ENCODE peak calls at places on chromosome 13, in seven cellular contexts. M, N, H, P, O, A and G are unnamed samples.
A peak's percentile ranks its signal among the peaks of the same experiment; 100 is the strongest.

GRCh38 chr13:40438999-40439797 is 227.2 kb downstream of the FOXO1 start:
- DNase-seq in M (peak; percentile 28), N (no peak), H (no peak), P (no peak), O (peak; percentile 78), A (no peak), G (no peak)

GRCh38 chr13:113879017-113879416 is 15.1 kb upstream of the GAS6 start:
- DNase-seq in M (no peak), N (peak; percentile 37), H (no peak), P (no peak), O (no peak), A (no peak), G (no peak)

GRCh38 chr13:108895220-108895704 is 265.9 kb downstream of the MYO16 start:
- DNase-seq in M (peak; percentile 41), N (no peak), H (no peak), P (no peak), O (peak; percentile 51), A (no peak), G (no peak)

GRCh38 chr13:112106467-112107141 is 39.7 kb downstream of the SOX1 start:
- DNase-seq in M (no peak), N (peak; percentile 60), H (peak; percentile 56), P (no peak), O (no peak), A (no peak), G (no peak)

GRCh38 chr13:41060723-41061074 is 610 bp upstream of the WBP4 start:
- DNase-seq in M (no peak), N (peak; percentile 94), H (peak; percentile 87), P (peak; percentile 84), O (peak; percentile 84), A (peak; percentile 92), G (no peak)

GRCh38 chr13:29707876-29708543 is 112.5 kb upstream of the SLC7A1 start:
- DNase-seq in M (peak; percentile 45), N (no peak), H (no peak), P (peak; percentile 51), O (peak; percentile 66), A (no peak), G (no peak)

GRCh38 chr13:54536112-54536511 is 1507.5 kb downstream of the OLFM4 start:
- DNase-seq in M (no peak), N (no peak), H (no peak), P (no peak), O (no peak), A (no peak), G (no peak)

GRCh38 chr13:74036373-74036772 is 97.8 kb downstream of the KLF12 start:
- DNase-seq in M (no peak), N (no peak), H (no peak), P (no peak), O (no peak), A (peak; percentile 62), G (no peak)

GRCh38 chr13:33178197-33178699 is 107.3 kb downstream of the STARD13 start:
- DNase-seq in M (no peak), N (no peak), H (no peak), P (no peak), O (no peak), A (no peak), G (no peak)

GRCh38 chr13:39012608-39013007 is 22.0 kb upstream of the STOML3 start:
- DNase-seq in M (no peak), N (no peak), H (no peak), P (no peak), O (no peak), A (no peak), G (no peak)

GRCh38 chr13:39016087-39016486 is 21.8 kb downstream of the PROSER1 start:
- DNase-seq in M (no peak), N (no peak), H (no peak), P (no peak), O (no peak), A (no peak), G (no peak)

GRCh38 chr13:39013462-39013861 is 22.8 kb upstream of the STOML3 start:
- DNase-seq in M (no peak), N (no peak), H (no peak), P (no peak), O (no peak), A (no peak), G (no peak)

GRCh38 chr13:39020853-39021462 is 16.9 kb downstream of the PROSER1 start:
- DNase-seq in M (no peak), N (no peak), H (no peak), P (no peak), O (no peak), A (no peak), G (no peak)

DNA sequence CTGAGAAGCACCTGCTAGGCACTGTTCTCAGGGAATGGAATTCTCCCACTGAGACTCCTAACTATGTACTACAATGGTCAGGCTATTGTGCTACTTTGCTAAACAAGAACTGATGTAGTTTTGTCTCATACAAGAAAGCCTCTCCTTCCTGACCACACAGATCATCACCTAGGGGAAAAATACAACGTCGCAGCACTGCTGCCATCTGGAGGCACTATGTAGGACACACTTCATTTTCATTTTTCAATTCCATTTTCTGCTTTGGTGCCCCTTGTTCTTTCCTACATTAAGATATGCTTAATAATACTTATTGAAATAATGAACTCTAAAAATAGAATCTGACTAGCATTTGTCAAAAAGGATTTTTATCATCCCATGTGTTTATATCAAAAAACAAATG is 21.1 kb downstream of the PROSER1 start:
- DNase-seq in M (no peak), N (no peak), H (peak; percentile 5), P (no peak), O (peak; percentile 24), A (no peak), G (no peak)
- TF ChIP-seq CTCF in M (peak; percentile 73), N (peak; percentile 19), H (peak; percentile 54), P (no peak), O (peak; percentile 46), A (peak; percentile 37), G (peak; percentile 39)

DNA sequence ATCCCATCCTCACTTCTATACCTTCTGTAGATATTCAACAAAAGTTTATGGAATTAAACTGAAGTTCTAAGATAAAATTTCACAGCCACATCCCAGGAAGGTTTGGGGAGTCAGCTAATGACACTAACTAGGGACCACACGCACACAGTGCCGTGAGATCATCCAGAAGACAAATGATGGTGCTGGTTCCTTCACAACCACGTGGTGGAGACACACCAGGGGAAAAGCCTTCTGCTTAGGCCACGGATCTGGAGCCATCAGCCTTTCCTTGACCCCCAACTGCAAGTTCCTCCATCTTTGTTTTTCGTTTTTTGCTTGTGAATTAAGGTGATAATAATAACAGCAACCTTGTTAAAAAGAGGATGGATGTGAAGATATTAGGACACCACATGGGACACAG is 241.6 kb upstream of the MAB21L1 start:
- DNase-seq in M (no peak), N (no peak), H (no peak), P (no peak), O (no peak), A (no peak), G (no peak)
- TF ChIP-seq CTCF in M (no peak), N (no peak), H (no peak), P (no peak), O (no peak), A (no peak), G (no peak)

GRCh38 chr13:76017861-76018556 is 381.9 kb downstream of the LMO7 start:
- DNase-seq in M (no peak), N (no peak), H (no peak), P (no peak), O (no peak), A (no peak), G (no peak)

GRCh38 chr13:76020421-76020955 is 384.4 kb downstream of the LMO7 start:
- DNase-seq in M (no peak), N (no peak), H (no peak), P (no peak), O (no peak), A (no peak), G (no peak)

GRCh38 chr13:76016799-76017198 is 380.7 kb downstream of the LMO7 start:
- DNase-seq in M (peak; percentile 54), N (no peak), H (peak; percentile 7), P (no peak), O (peak; percentile 48), A (no peak), G (no peak)

GRCh38 chr13:76023644-76024043 is 387.5 kb downstream of the LMO7 start:
- DNase-seq in M (no peak), N (no peak), H (no peak), P (no peak), O (no peak), A (no peak), G (no peak)

GRCh38 chr13:76019421-76020044 is 383.4 kb downstream of the LMO7 start:
- DNase-seq in M (no peak), N (no peak), H (peak; percentile 45), P (no peak), O (peak; percentile 12), A (no peak), G (no peak)
- TF ChIP-seq CTCF in M (peak; percentile 82), N (peak; percentile 8), H (peak; percentile 44), P (no peak), O (peak; percentile 50), A (no peak), G (peak; percentile 27)

DNA sequence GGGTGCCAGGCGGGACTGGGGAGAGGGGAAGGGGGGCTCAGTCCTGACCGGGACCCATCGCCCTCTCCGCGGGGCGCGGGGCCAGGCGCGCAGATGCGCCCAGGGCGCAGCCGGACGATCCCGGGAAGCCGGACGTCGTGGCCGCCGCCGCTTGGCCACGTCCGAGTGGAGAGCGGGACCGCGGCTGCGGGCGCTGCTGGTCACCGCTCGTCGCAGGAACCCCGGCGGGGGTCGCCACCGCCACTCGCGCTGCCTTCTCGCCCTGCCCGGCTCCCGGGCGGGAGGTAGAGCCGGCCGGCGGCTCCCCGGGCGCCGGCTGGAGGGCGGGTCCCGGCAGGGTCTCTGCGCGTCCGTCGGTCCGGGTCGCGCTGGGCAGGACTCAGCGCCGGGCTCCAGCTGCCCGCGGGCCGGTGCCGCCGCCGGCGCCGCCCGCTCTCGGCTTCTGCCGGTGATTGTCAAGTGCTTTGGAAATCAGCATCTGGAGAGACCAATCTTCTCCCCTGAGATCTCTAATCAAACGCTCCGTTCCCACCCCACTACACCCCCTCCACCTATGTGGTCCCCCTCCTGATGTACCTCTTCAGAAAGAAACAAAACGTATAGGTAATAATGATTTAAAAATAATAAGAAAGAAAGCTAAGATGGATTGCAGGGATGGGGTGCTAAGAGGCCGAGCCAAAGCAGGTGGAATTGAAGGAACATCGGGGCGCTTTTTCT is 464.4 kb downstream of the ITGBL1 start:
- DNase-seq in M (no peak), N (no peak), H (peak; percentile 49), P (no peak), O (no peak), A (no peak), G (no peak)
- TF ChIP-seq CTCF in M (no peak), N (no peak), H (no peak), P (no peak), O (no peak), A (no peak), G (no peak)

GRCh38 chr13:97067342-97067895 is 73.1 kb upstream of the OXGR1 start:
- DNase-seq in M (peak; percentile 9), N (no peak), H (no peak), P (no peak), O (peak; percentile 43), A (no peak), G (no peak)
- TF ChIP-seq CTCF in M (peak; percentile 17), N (no peak), H (no peak), P (no peak), O (peak; percentile 20), A (peak; percentile 20), G (no peak)

DNA sequence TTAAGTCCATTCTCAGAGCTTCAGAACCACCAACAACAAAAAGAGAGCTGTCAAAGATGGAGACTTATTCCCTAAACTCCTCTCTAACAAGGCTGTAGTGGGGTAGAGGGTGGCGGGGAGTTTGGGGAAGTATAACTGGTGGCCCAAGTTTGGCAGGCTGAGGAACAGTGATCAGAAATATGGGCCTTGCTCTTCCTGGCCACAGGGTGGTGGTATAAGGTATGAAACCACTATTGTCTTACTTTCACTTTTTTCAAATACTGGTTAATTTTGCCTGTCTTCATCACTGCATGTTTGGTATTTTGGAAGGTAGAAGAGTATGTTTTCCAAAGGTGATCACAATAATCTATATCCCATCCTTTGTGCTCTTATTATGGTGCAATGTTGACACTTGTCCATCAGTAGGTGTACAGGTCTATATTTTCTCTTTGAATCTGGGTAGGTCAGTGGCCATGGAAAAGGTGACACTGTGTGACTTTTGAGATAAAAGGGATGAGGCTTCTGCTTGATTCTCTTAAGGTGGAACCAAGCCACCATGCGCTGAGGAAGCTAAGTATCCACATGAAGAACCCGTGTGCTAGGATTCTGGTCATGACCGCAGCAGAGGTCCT is 23.2 kb upstream of the GPC5 start:
- DNase-seq in M (no peak), N (no peak), H (peak; percentile 6), P (no peak), O (no peak), A (no peak), G (no peak)
- TF ChIP-seq CTCF in M (peak; percentile 75), N (no peak), H (peak; percentile 45), P (no peak), O (peak; percentile 56), A (no peak), G (peak; percentile 33)